ENCODE peak calls at places on chromosome X, in seven cellular contexts. V is endodermal cell, G is GM20000, T is mesothelial cell of epicardium, J is type B pancreatic cell, W is stomach, U is H9. X is an unnamed sample.

GRCh38 chrX:43958529-43958928 is 14.7 kb downstream of the NDP start:
- DNase-seq in J (no peak), U (peak; percentile 45), T (no peak), V (peak; percentile 63), G (peak; percentile 13), W (no peak), X (no peak)

GRCh38 chrX:56763556-56764152 is 34.6 kb downstream of the NBDY start:
- DNase-seq in T (no peak), V (peak; percentile 55), W (peak; percentile 82), J (no peak), G (no peak), U (peak; percentile 31), X (no peak)

GRCh38 chrX:69501433-69501832 is 2.7 kb upstream of the NALF2 start:
- DNase-seq in V (peak; percentile 82), T (no peak), W (peak; percentile 47), U (peak; percentile 73), G (no peak), J (no peak), X (no peak)

GRCh38 chrX:68462653-68463052 is 29.4 kb upstream of the OPHN1 start:
- DNase-seq in U (peak; percentile 28), G (no peak), V (peak; percentile 59), W (no peak), T (no peak), J (no peak), X (no peak)

GRCh38 chrX:153522259-153522658 is 4.8 kb downstream of the ATP2B3 start:
- DNase-seq in V (no peak), J (no peak), T (no peak), G (no peak), U (peak; percentile 47), W (no peak), X (no peak)

GRCh38 chrX:13373027-13373806 is 53.4 kb upstream of the ATXN3L start:
- DNase-seq in T (no peak), J (no peak), W (no peak), G (no peak), V (no peak), U (no peak), X (no peak)

GRCh38 chrX:109709129-109709631 is 23.9 kb downstream of the ACSL4 start:
- DNase-seq in T (no peak), W (no peak), U (no peak), V (no peak), J (no peak), G (peak; percentile 18), X (no peak)

GRCh38 chrX:132954323-132954722 is 4.1 kb downstream of the HS6ST2 start:
- DNase-seq in T (no peak), J (no peak), V (no peak), G (no peak), W (no peak), U (no peak), X (no peak)

GRCh38 chrX:1463581-1464281 is 11.0 kb upstream of the ASMTL start:
- DNase-seq in U (peak; percentile 22), V (no peak), T (peak; percentile 9), J (peak; percentile 59), W (no peak), G (no peak), X (peak; percentile 26)

GRCh38 chrX:21740329-21741274 is 17.3 kb downstream of the SMPX start:
- DNase-seq in V (peak; percentile 57), J (no peak), U (no peak), G (no peak), W (peak; percentile 49), T (no peak), X (no peak)

GRCh38 chrX:1686642-1687041 is 71.8 kb downstream of the ASMT start:
- DNase-seq in G (no peak), W (no peak), U (no peak), V (no peak), J (no peak), T (peak; percentile 11), X (no peak)

GRCh38 chrX:123422875-123423274 is 238.8 kb downstream of the GRIA3 start:
- DNase-seq in U (no peak), G (no peak), T (no peak), W (no peak), J (no peak), V (peak; percentile 51), X (no peak)

GRCh38 chrX:55919367-55920221 is 202.0 kb downstream of the RRAGB start:
- DNase-seq in J (no peak), T (no peak), V (peak; percentile 52), W (no peak), U (peak; percentile 33), G (peak; percentile 29), X (no peak)

GRCh38 chrX:38803286-38803608 is 2.0 kb downstream of the MID1IP1 start:
- DNase-seq in G (peak; percentile 10), V (no peak), T (no peak), J (no peak), W (no peak), U (no peak), X (no peak)

GRCh38 chrX:141405878-141406492 is 163.7 kb upstream of the SPANXC start:
- DNase-seq in V (no peak), W (no peak), G (no peak), J (no peak), T (no peak), U (no peak), X (no peak)

GRCh38 chrX:46611658-46612362 is 38.2 kb downstream of the CHST7 start:
- DNase-seq in J (no peak), W (no peak), V (no peak), T (no peak), U (no peak), G (no peak), X (no peak)

GRCh38 chrX:22795680-22796079 is 204.1 kb upstream of the DDX53 start:
- DNase-seq in W (no peak), G (no peak), J (no peak), V (no peak), U (no peak), T (no peak), X (no peak)

GRCh38 chrX:110286126-110286525 is 31.8 kb downstream of the AMMECR1 start:
- DNase-seq in G (no peak), W (no peak), V (no peak), T (no peak), J (no peak), U (no peak), X (no peak)

GRCh38 chrX:25721564-25721963 is 416.6 kb upstream of the MAGEB18 start:
- DNase-seq in U (no peak), W (no peak), T (no peak), G (no peak), J (no peak), V (no peak), X (no peak)

GRCh38 chrX:102985182-102985581 is 48.1 kb downstream of the RAB40AL start:
- DNase-seq in G (no peak), V (no peak), W (no peak), T (no peak), J (no peak), U (no peak), X (no peak)

GRCh38 chrX:71859637-71860036 is 51.0 kb upstream of the NHSL2 start:
- DNase-seq in V (peak; percentile 67), U (no peak), T (no peak), W (no peak), G (peak; percentile 9), J (no peak), X (no peak)

GRCh38 chrX:106249706-106250379 is 81.7 kb downstream of the PWWP3B start:
- DNase-seq in T (no peak), W (no peak), V (no peak), G (no peak), U (no peak), J (no peak), X (no peak)

DNA sequence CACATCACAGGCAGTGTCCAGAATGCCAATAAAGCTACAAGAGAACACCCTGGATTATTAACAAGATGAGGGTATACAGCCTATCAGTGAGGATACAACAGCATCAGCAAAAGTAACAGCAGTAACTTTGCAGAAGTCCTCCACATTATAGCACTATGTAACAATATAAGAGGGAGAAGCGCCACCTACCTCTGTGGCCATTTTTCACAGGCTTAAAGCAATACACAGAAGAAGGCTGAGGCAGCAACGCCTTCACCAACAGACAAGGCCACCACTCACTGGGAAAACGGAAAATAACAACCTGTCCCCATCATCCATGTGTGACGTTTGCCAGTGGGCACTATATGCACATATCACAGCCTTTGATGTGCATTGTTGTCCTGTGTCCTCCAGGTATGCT is 12.5 kb downstream of the RTL8B start:
- DNase-seq in T (no peak), W (no peak), J (no peak), G (no peak), V (no peak), U (no peak), X (no peak)
- TF ChIP-seq CTCF in T (no peak), W (no peak), J (no peak), G (no peak), V (peak; percentile 25), U (no peak), X (no peak)

GRCh38 chrX:150643271-150643670 is 49.9 kb upstream of the MTMR1 start:
- DNase-seq in W (no peak), T (no peak), G (no peak), V (no peak), J (no peak), U (no peak), X (no peak)
- TF ChIP-seq CTCF in W (no peak), T (no peak), G (no peak), V (no peak), J (no peak), U (no peak), X (no peak)

GRCh38 chrX:12309733-12310054 is 171.4 kb downstream of the FRMPD4 start:
- DNase-seq in T (no peak), V (peak; percentile 72), U (peak; percentile 59), G (no peak), J (no peak), W (no peak), X (no peak)
- TF ChIP-seq CTCF in T (no peak), V (no peak), U (no peak), G (no peak), J (no peak), W (no peak), X (no peak)

DNA sequence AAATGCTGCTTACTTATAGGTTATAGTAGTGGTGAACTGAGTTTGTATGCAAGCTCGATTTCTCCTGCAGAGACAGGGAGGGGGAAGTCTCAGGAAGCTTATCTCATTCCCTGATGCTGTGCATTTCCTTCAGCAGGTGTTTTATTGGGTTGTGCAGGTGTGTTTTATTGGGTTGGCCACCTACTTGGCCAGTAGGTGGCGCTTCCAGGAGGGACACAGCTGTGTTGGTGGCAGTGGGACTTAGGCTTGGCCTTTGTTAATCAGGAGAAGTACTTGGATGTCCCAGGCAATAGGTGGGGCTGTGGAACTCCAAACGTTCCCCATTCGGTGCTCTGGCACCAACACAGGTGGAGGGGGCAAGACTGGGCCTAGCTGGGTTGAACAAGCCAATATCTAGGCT is 196.0 kb upstream of the DCAF8L1 start:
- DNase-seq in W (no peak), G (no peak), V (peak; percentile 83), J (no peak), T (no peak), U (peak; percentile 73), X (no peak)
- TF ChIP-seq CTCF in W (no peak), G (no peak), V (peak; percentile 96), J (peak; percentile 61), T (peak; percentile 36), U (peak; percentile 91), X (no peak)

X was measured in natural killer cell.